ENCODE peak calls at places on chromosomes 16 and 17, in four cellular contexts. N is substantia nigra; C is transverse colon; D is stimulated activated CD4-positive, alpha-beta T cell treated with anti-CD3 and anti-CD28 coated beads, Interleukin-1b, Interleukin-23, amount 100 ng/mL, for 24 hours. R is an unnamed sample.

GRCh38 chr17:59365383-59365981 is 34.0 kb downstream of the YPEL2 start:
- DNase-seq in N (peak), C (no peak), D (no peak), R (peak)

GRCh38 chr16:5906351-5906750 is 808.8 kb upstream of the EEF2KMT start:
- DNase-seq in N (no peak), C (no peak), D (no peak), R (no peak)

GRCh38 chr17:83065660-83066542 is 13.5 kb upstream of the METRNL start:
- DNase-seq in N (no peak), C (peak), D (no peak), R (no peak)

GRCh38 chr16:79444522-79445040 is 156.0 kb downstream of the MAF start:
- DNase-seq in N (no peak), C (no peak), D (no peak), R (no peak)

GRCh38 chr17:2027528-2028233 is 2.3 kb upstream of the DPH1 start:
- DNase-seq in N (no peak), C (no peak), D (no peak), R (no peak)

GRCh38 chr17:7438050-7438614 is 1.2 kb upstream of the FGF11 start:
- DNase-seq in N (peak), C (peak), D (peak), R (no peak)

GRCh38 chr16:4775005-4775404 is 8.0 kb upstream of the ZNF500 start:
- DNase-seq in N (no peak), C (no peak), D (no peak), R (no peak)

GRCh38 chr17:67759355-67760171 is 41.8 kb downstream of the NOL11 start:
- DNase-seq in N (no peak), C (peak), D (no peak), R (no peak)

GRCh38 chr16:22664561-22664997 is 149.4 kb upstream of the HS3ST2 start:
- DNase-seq in N (no peak), C (no peak), D (no peak), R (no peak)

GRCh38 chr16:9092282-9092962 is 978 bp downstream of the HAPSTR1 start:
- DNase-seq in N (peak), C (peak), D (peak), R (no peak)

GRCh38 chr16:86503830-86504229 is 6.5 kb upstream of the FOXF1 start:
- DNase-seq in N (no peak), C (no peak), D (no peak), R (no peak)

GRCh38 chr17:2266865-2267228 is 36.7 kb downstream of the SMG6 start:
- DNase-seq in N (no peak), C (no peak), D (no peak), R (no peak)

GRCh38 chr16:50366126-50366525 is 2.7 kb downstream of the BRD7 start:
- DNase-seq in N (no peak), C (no peak), D (no peak), R (no peak)

GRCh38 chr17:77887464-77888241 is 70.8 kb upstream of the TNRC6C start:
- DNase-seq in N (peak), C (peak), D (peak), R (peak)

GRCh38 chr17:41906465-41907184 is 12.1 kb downstream of the ACLY start:
- DNase-seq in N (no peak), C (no peak), D (no peak), R (no peak)

GRCh38 chr16:84058664-84059063 is 16.1 kb upstream of the SLC38A8 start:
- DNase-seq in N (no peak), C (no peak), D (no peak), R (no peak)

GRCh38 chr16:76835319-76835718 is 355.7 kb upstream of the MON1B start:
- DNase-seq in N (no peak), C (no peak), D (no peak), R (no peak)

GRCh38 chr17:7484067-7484963 is at the start of gene POLR2A:
- DNase-seq in N (peak), C (peak), D (peak), R (peak)

GRCh38 chr17:49968380-49969133 is 433 bp upstream of the DLX4 start:
- DNase-seq in N (no peak), C (peak), D (peak), R (no peak)

GRCh38 chr17:5584383-5584951 is at the start of gene NLRP1:
- DNase-seq in N (peak), C (peak), D (peak), R (no peak)

GRCh38 chr17:36641877-36642845 is 40.8 kb downstream of the MRM1 start:
- DNase-seq in N (no peak), C (peak), D (no peak), R (no peak)

GRCh38 chr17:19386276-19386863 is 620 bp downstream of the MFAP4 start:
- DNase-seq in N (no peak), C (peak), D (no peak), R (no peak)

GRCh38 chr16:47310792-47311211 is 150.1 kb downstream of the ITFG1 start:
- DNase-seq in N (no peak), C (no peak), D (no peak), R (no peak)

GRCh38 chr17:79602621-79603020 is 8.2 kb downstream of the RBFOX3 start:
- DNase-seq in N (no peak), C (no peak), D (no peak), R (no peak)

GRCh38 chr17:31582151-31582907 is 190.9 kb downstream of the RAB11FIP4 start:
- DNase-seq in N (peak), C (peak), D (no peak), R (no peak)

GRCh38 chr16:72284042-72284789 is 112.3 kb upstream of the PMFBP1 start:
- DNase-seq in N (no peak), C (no peak), D (no peak), R (no peak)

GRCh38 chr16:66899945-66900688 is 18.6 kb downstream of the CDH16 start:
- DNase-seq in N (peak), C (peak), D (no peak), R (no peak)

GRCh38 chr17:76079577-76080206 is 710 bp downstream of the ZACN start:
- DNase-seq in N (no peak), C (no peak), D (no peak), R (no peak)

GRCh38 chr16:84040823-84041391 is 1.7 kb downstream of the SLC38A8 start:
- DNase-seq in N (peak), C (no peak), D (no peak), R (no peak)

GRCh38 chr17:49063652-49064051 is 66.5 kb downstream of the IGF2BP1 start:
- DNase-seq in N (peak), C (peak), D (no peak), R (no peak)

GRCh38 chr17:4449736-4450135 is 16.0 kb downstream of the SPNS3 start:
- DNase-seq in N (no peak), C (peak), D (no peak), R (no peak)

GRCh38 chr17:1894753-1895339 is 65.0 kb downstream of the RPA1 start:
- DNase-seq in N (no peak), C (no peak), D (no peak), R (no peak)

GRCh38 chr16:88769617-88770458 is 15.2 kb downstream of the PIEZO1 start:
- DNase-seq in N (no peak), C (peak), D (no peak), R (peak)

R was measured in SHP77 treated with DMSO at 0.1 percent for 48 hours.